ENCODE peak calls at places on chromosome 2, in four cellular contexts. One of them, this sample, is unnamed.

GRCh38 chr2:112482309-112483046 is 522 bp downstream of the TTL start:
- DNase-seq in epithelial cell of esophagus: peak
- DNase-seq in PC-9: peak
- DNase-seq in transverse colon: peak
- DNase-seq in this sample: peak

GRCh38 chr2:19786408-19787058 is 115.2 kb downstream of the TTC32 start:
- DNase-seq in epithelial cell of esophagus: peak
- DNase-seq in PC-9: peak
- DNase-seq in transverse colon: no peak
- DNase-seq in this sample: peak

GRCh38 chr2:197760293-197760657 is 24.8 kb downstream of the BOLL start:
- DNase-seq in epithelial cell of esophagus: no peak
- DNase-seq in PC-9: no peak
- DNase-seq in transverse colon: no peak
- DNase-seq in this sample: no peak

GRCh38 chr2:150618215-150618905 is 130.9 kb upstream of the RND3 start:
- DNase-seq in epithelial cell of esophagus: peak
- DNase-seq in PC-9: no peak
- DNase-seq in transverse colon: no peak
- DNase-seq in this sample: peak

GRCh38 chr2:180849851-180850250 is 130.6 kb upstream of the UBE2E3 start:
- DNase-seq in epithelial cell of esophagus: no peak
- DNase-seq in PC-9: no peak
- DNase-seq in transverse colon: no peak
- DNase-seq in this sample: no peak

GRCh38 chr2:5539281-5540211 is 152.6 kb upstream of the SOX11 start:
- DNase-seq in epithelial cell of esophagus: no peak
- DNase-seq in PC-9: no peak
- DNase-seq in transverse colon: no peak
- DNase-seq in this sample: no peak

GRCh38 chr2:224041554-224041953 is 2.5 kb upstream of the SERPINE2 start:
- DNase-seq in epithelial cell of esophagus: no peak
- DNase-seq in PC-9: no peak
- DNase-seq in transverse colon: no peak
- DNase-seq in this sample: no peak

GRCh38 chr2:25197336-25198208 is 29.2 kb upstream of the POMC start:
- DNase-seq in epithelial cell of esophagus: no peak
- DNase-seq in PC-9: no peak
- DNase-seq in transverse colon: no peak
- DNase-seq in this sample: no peak

GRCh38 chr2:99278793-99279291 is 22.2 kb downstream of the LYG1 start:
- DNase-seq in epithelial cell of esophagus: peak
- DNase-seq in PC-9: no peak
- DNase-seq in transverse colon: no peak
- DNase-seq in this sample: peak

GRCh38 chr2:183359867-183360266 is 235.6 kb downstream of the NUP35 start:
- DNase-seq in epithelial cell of esophagus: peak
- DNase-seq in PC-9: no peak
- DNase-seq in transverse colon: no peak
- DNase-seq in this sample: peak

GRCh38 chr2:29603341-29603740 is 318.0 kb downstream of the ALK start:
- DNase-seq in epithelial cell of esophagus: no peak
- DNase-seq in PC-9: no peak
- DNase-seq in transverse colon: no peak
- DNase-seq in this sample: no peak
- TF ChIP-seq CTCF in epithelial cell of esophagus: no peak
- TF ChIP-seq CTCF in PC-9: no peak
- TF ChIP-seq CTCF in transverse colon: no peak
- TF ChIP-seq CTCF in this sample: no peak

GRCh38 chr2:219078126-219078525 is 17.4 kb upstream of the IHH start:
- DNase-seq in epithelial cell of esophagus: no peak
- DNase-seq in PC-9: no peak
- DNase-seq in transverse colon: no peak
- DNase-seq in this sample: no peak
- TF ChIP-seq CTCF in epithelial cell of esophagus: no peak
- TF ChIP-seq CTCF in PC-9: no peak
- TF ChIP-seq CTCF in transverse colon: no peak
- TF ChIP-seq CTCF in this sample: no peak

GRCh38 chr2:212176151-212176550 is 362.5 kb downstream of the ERBB4 start:
- DNase-seq in epithelial cell of esophagus: peak
- DNase-seq in PC-9: no peak
- DNase-seq in transverse colon: no peak
- DNase-seq in this sample: no peak

GRCh38 chr2:212181646-212182045 is 357.0 kb downstream of the ERBB4 start:
- DNase-seq in epithelial cell of esophagus: no peak
- DNase-seq in PC-9: no peak
- DNase-seq in transverse colon: no peak
- DNase-seq in this sample: no peak

GRCh38 chr2:212180684-212181083 is 357.9 kb downstream of the ERBB4 start:
- DNase-seq in epithelial cell of esophagus: no peak
- DNase-seq in PC-9: no peak
- DNase-seq in transverse colon: no peak
- DNase-seq in this sample: no peak

GRCh38 chr2:212173771-212174510 is 364.7 kb downstream of the ERBB4 start:
- DNase-seq in epithelial cell of esophagus: peak
- DNase-seq in PC-9: no peak
- DNase-seq in transverse colon: no peak
- DNase-seq in this sample: no peak

DNA sequence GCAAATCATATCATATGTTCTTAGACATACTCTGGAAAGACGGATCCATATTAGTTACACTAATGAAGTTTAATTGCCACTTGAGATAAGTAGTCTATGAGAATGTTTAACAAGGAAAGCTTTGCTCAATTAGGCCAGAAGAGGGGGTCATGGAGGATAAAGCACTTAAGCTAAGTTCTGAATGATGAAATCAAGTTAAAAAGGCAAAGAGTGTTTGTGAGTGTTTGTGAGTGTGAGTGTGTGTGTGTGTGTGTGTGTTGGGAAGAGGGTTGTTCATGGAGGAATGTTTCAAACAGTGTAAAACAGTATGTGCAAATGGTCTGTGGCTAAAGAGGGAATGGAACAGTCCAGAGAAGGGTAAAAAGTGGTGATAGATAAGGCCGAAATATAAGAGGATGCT is 360.9 kb downstream of the ERBB4 start:
- DNase-seq in epithelial cell of esophagus: peak
- DNase-seq in PC-9: no peak
- DNase-seq in transverse colon: no peak
- DNase-seq in this sample: no peak
- TF ChIP-seq CTCF in epithelial cell of esophagus: peak
- TF ChIP-seq CTCF in PC-9: no peak
- TF ChIP-seq CTCF in transverse colon: no peak
- TF ChIP-seq CTCF in this sample: no peak

DNA sequence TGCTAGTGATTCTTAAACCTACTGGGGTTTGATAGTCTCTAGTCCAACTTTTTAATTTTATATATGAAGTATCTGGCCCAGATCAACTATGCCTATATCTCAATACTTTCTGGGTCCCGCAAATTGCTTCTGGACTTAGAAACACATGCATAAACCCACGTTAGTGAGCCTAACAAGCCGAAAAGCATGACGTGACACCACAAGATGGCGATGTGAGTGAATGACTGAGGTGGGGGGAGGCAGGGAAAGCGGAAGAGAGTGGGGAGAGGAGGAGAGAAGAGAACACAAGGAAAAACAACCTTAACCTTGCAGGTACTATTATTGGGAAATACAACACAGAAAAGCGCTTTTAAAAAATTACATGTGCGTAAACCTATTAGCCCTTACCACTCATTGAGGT is 13.8 kb downstream of the PDIA6 start:
- DNase-seq in epithelial cell of esophagus: no peak
- DNase-seq in PC-9: no peak
- DNase-seq in transverse colon: no peak
- DNase-seq in this sample: no peak
- TF ChIP-seq CTCF in epithelial cell of esophagus: no peak
- TF ChIP-seq CTCF in PC-9: no peak
- TF ChIP-seq CTCF in transverse colon: no peak
- TF ChIP-seq CTCF in this sample: no peak

GRCh38 chr2:163698857-163699256 is 37.0 kb downstream of the FIGN start:
- DNase-seq in epithelial cell of esophagus: no peak
- DNase-seq in PC-9: no peak
- DNase-seq in transverse colon: no peak
- DNase-seq in this sample: peak
- TF ChIP-seq CTCF in epithelial cell of esophagus: no peak
- TF ChIP-seq CTCF in PC-9: no peak
- TF ChIP-seq CTCF in transverse colon: no peak
- TF ChIP-seq CTCF in this sample: no peak

This sample was measured in MCF 10A.